ENCODE peak calls at places on chromosomes 4 and X, in four cellular contexts. One of them, this sample, is unnamed.

GRCh38 chr4:189117426-189117825 is 823.2 kb upstream of the FRG1 start:
- DNase-seq in naive thymus-derived CD4-positive, alpha-beta T cell: no peak
- DNase-seq in HCT116: no peak
- DNase-seq in substantia nigra: no peak
- DNase-seq in this sample: no peak

GRCh38 chrX:151370906-151371305 is 26.1 kb upstream of the VMA21 start:
- DNase-seq in naive thymus-derived CD4-positive, alpha-beta T cell: no peak
- DNase-seq in HCT116: no peak
- DNase-seq in substantia nigra: no peak
- DNase-seq in this sample: no peak

GRCh38 chr4:12041828-12042227 is 613.1 kb upstream of the HS3ST1 start:
- DNase-seq in naive thymus-derived CD4-positive, alpha-beta T cell: no peak
- DNase-seq in HCT116: no peak
- DNase-seq in substantia nigra: no peak
- DNase-seq in this sample: no peak

GRCh38 chrX:87017210-87017609 is 500.4 kb upstream of the KLHL4 start:
- DNase-seq in naive thymus-derived CD4-positive, alpha-beta T cell: no peak
- DNase-seq in HCT116: no peak
- DNase-seq in substantia nigra: no peak
- DNase-seq in this sample: no peak

GRCh38 chr4:10197952-10198351 is 81.4 kb upstream of the WDR1 start:
- DNase-seq in naive thymus-derived CD4-positive, alpha-beta T cell: no peak
- DNase-seq in HCT116: no peak
- DNase-seq in substantia nigra: no peak
- DNase-seq in this sample: no peak

GRCh38 chr4:43651991-43652390 is 759.5 kb downstream of the GRXCR1 start:
- DNase-seq in naive thymus-derived CD4-positive, alpha-beta T cell: no peak
- DNase-seq in HCT116: no peak
- DNase-seq in substantia nigra: no peak
- DNase-seq in this sample: no peak

GRCh38 chr4:161767116-161767515 is 396.7 kb downstream of the FSTL5 start:
- DNase-seq in naive thymus-derived CD4-positive, alpha-beta T cell: no peak
- DNase-seq in HCT116: no peak
- DNase-seq in substantia nigra: no peak
- DNase-seq in this sample: no peak

GRCh38 chr4:10111067-10111801 is 5.4 kb downstream of the WDR1 start:
- DNase-seq in naive thymus-derived CD4-positive, alpha-beta T cell: no peak
- DNase-seq in HCT116: no peak
- DNase-seq in substantia nigra: no peak
- DNase-seq in this sample: no peak

GRCh38 chr4:103075894-103076776 is at the start of gene SLC9B2:
- DNase-seq in naive thymus-derived CD4-positive, alpha-beta T cell: peak; percentile 75
- DNase-seq in HCT116: peak; percentile 38
- DNase-seq in substantia nigra: peak; percentile 33
- DNase-seq in this sample: no peak

GRCh38 chr4:8393593-8394038 is 46.9 kb downstream of the ACOX3 start:
- DNase-seq in naive thymus-derived CD4-positive, alpha-beta T cell: no peak
- DNase-seq in HCT116: no peak
- DNase-seq in substantia nigra: peak; percentile 41
- DNase-seq in this sample: peak; percentile 64

GRCh38 chr4:55125763-55126541 is 557 bp upstream of the KDR start:
- DNase-seq in naive thymus-derived CD4-positive, alpha-beta T cell: no peak
- DNase-seq in HCT116: no peak
- DNase-seq in substantia nigra: no peak
- DNase-seq in this sample: no peak

GRCh38 chrX:146581981-146582712 is 227.4 kb upstream of the CXorf51B start:
- DNase-seq in naive thymus-derived CD4-positive, alpha-beta T cell: no peak
- DNase-seq in HCT116: no peak
- DNase-seq in substantia nigra: no peak
- DNase-seq in this sample: no peak

GRCh38 chrX:133590703-133591505 is 175.6 kb upstream of the GPC4 start:
- DNase-seq in naive thymus-derived CD4-positive, alpha-beta T cell: no peak
- DNase-seq in HCT116: no peak
- DNase-seq in substantia nigra: no peak
- DNase-seq in this sample: no peak

GRCh38 chr4:126544276-126544675 is 1088.5 kb upstream of the INTU start:
- DNase-seq in naive thymus-derived CD4-positive, alpha-beta T cell: no peak
- DNase-seq in HCT116: no peak
- DNase-seq in substantia nigra: no peak
- DNase-seq in this sample: no peak

GRCh38 chrX:50430917-50431316 is 39.7 kb downstream of the DGKK start:
- DNase-seq in naive thymus-derived CD4-positive, alpha-beta T cell: no peak
- DNase-seq in HCT116: no peak
- DNase-seq in substantia nigra: no peak
- DNase-seq in this sample: no peak

GRCh38 chr4:53967971-53968370 is 96.4 kb downstream of the CHIC2 start:
- DNase-seq in naive thymus-derived CD4-positive, alpha-beta T cell: no peak
- DNase-seq in HCT116: no peak
- DNase-seq in substantia nigra: no peak
- DNase-seq in this sample: no peak

GRCh38 chr4:2412885-2413716 is 5.3 kb downstream of the ZFYVE28 start:
- DNase-seq in naive thymus-derived CD4-positive, alpha-beta T cell: peak; percentile 85
- DNase-seq in HCT116: peak; percentile 88
- DNase-seq in substantia nigra: peak; percentile 58
- DNase-seq in this sample: peak; percentile 68

GRCh38 chr4:113300384-113301011 is 251.0 kb downstream of the ANK2 start:
- DNase-seq in naive thymus-derived CD4-positive, alpha-beta T cell: no peak
- DNase-seq in HCT116: peak; percentile 49
- DNase-seq in substantia nigra: no peak
- DNase-seq in this sample: no peak

GRCh38 chr4:64564126-64564525 is 154.9 kb upstream of the TECRL start:
- DNase-seq in naive thymus-derived CD4-positive, alpha-beta T cell: no peak
- DNase-seq in HCT116: no peak
- DNase-seq in substantia nigra: no peak
- DNase-seq in this sample: no peak

GRCh38 chr4:30753316-30753715 is 33.1 kb downstream of the PCDH7 start:
- DNase-seq in naive thymus-derived CD4-positive, alpha-beta T cell: no peak
- DNase-seq in HCT116: peak; percentile 92
- DNase-seq in substantia nigra: no peak
- DNase-seq in this sample: no peak

GRCh38 chr4:54930226-54930625 is 195.2 kb downstream of the KDR start:
- DNase-seq in naive thymus-derived CD4-positive, alpha-beta T cell: no peak
- DNase-seq in HCT116: no peak
- DNase-seq in substantia nigra: no peak
- DNase-seq in this sample: no peak

GRCh38 chrX:38561951-38562719 is 793 bp downstream of the TSPAN7 start:
- DNase-seq in naive thymus-derived CD4-positive, alpha-beta T cell: peak; percentile 15
- DNase-seq in HCT116: no peak
- DNase-seq in substantia nigra: peak; percentile 29
- DNase-seq in this sample: no peak

GRCh38 chrX:18674417-18674787 is 2.5 kb upstream of the RS1 start:
- DNase-seq in naive thymus-derived CD4-positive, alpha-beta T cell: no peak
- DNase-seq in HCT116: no peak
- DNase-seq in substantia nigra: peak; percentile 11
- DNase-seq in this sample: no peak

GRCh38 chrX:18949902-18950301 is 34.0 kb downstream of the PHKA2 start:
- DNase-seq in naive thymus-derived CD4-positive, alpha-beta T cell: no peak
- DNase-seq in HCT116: no peak
- DNase-seq in substantia nigra: no peak
- DNase-seq in this sample: no peak

GRCh38 chrX:29024813-29025342 is 437.6 kb downstream of the IL1RAPL1 start:
- DNase-seq in naive thymus-derived CD4-positive, alpha-beta T cell: no peak
- DNase-seq in HCT116: no peak
- DNase-seq in substantia nigra: no peak
- DNase-seq in this sample: no peak

GRCh38 chr4:178665916-178666315 is 1223.7 kb upstream of the AGA start:
- DNase-seq in naive thymus-derived CD4-positive, alpha-beta T cell: no peak
- DNase-seq in HCT116: no peak
- DNase-seq in substantia nigra: no peak
- DNase-seq in this sample: no peak

GRCh38 chrX:134603806-134604700 is 54.2 kb downstream of the PLAC1 start:
- DNase-seq in naive thymus-derived CD4-positive, alpha-beta T cell: no peak
- DNase-seq in HCT116: peak; percentile 71
- DNase-seq in substantia nigra: no peak
- DNase-seq in this sample: no peak

GRCh38 chr4:61275214-61275613 is 75.1 kb downstream of the ADGRL3 start:
- DNase-seq in naive thymus-derived CD4-positive, alpha-beta T cell: no peak
- DNase-seq in HCT116: no peak
- DNase-seq in substantia nigra: no peak
- DNase-seq in this sample: no peak

GRCh38 chr4:53682908-53683307 is 91.6 kb upstream of the LNX1 start:
- DNase-seq in naive thymus-derived CD4-positive, alpha-beta T cell: no peak
- DNase-seq in HCT116: no peak
- DNase-seq in substantia nigra: no peak
- DNase-seq in this sample: no peak

GRCh38 chr4:5503295-5503694 is 205.1 kb downstream of the EVC2 start:
- DNase-seq in naive thymus-derived CD4-positive, alpha-beta T cell: no peak
- DNase-seq in HCT116: no peak
- DNase-seq in substantia nigra: no peak
- DNase-seq in this sample: no peak

GRCh38 chr4:4574792-4575191 is 32.9 kb upstream of the STX18 start:
- DNase-seq in naive thymus-derived CD4-positive, alpha-beta T cell: peak; percentile 59
- DNase-seq in HCT116: peak; percentile 10
- DNase-seq in substantia nigra: peak; percentile 21
- DNase-seq in this sample: peak; percentile 7

GRCh38 chrX:151754042-151754419 is 19.5 kb downstream of the CNGA2 start:
- DNase-seq in naive thymus-derived CD4-positive, alpha-beta T cell: no peak
- DNase-seq in HCT116: peak; percentile 10
- DNase-seq in substantia nigra: no peak
- DNase-seq in this sample: no peak

GRCh38 chr4:6892190-6892908 is 17.3 kb upstream of the TBC1D14 start:
- DNase-seq in naive thymus-derived CD4-positive, alpha-beta T cell: no peak
- DNase-seq in HCT116: no peak
- DNase-seq in substantia nigra: no peak
- DNase-seq in this sample: no peak
- H3K27ac ChIP-seq in naive thymus-derived CD4-positive, alpha-beta T cell: no peak overlapping the region
- H3K27ac ChIP-seq in HCT116: no peak overlapping the region
- H3K27ac ChIP-seq in substantia nigra: no peak overlapping the region
- H3K27ac ChIP-seq in this sample: no peak overlapping the region

GRCh38 chr4:38955957-38956356 is 76.3 kb downstream of the TMEM156 start:
- DNase-seq in naive thymus-derived CD4-positive, alpha-beta T cell: no peak
- DNase-seq in HCT116: no peak
- DNase-seq in substantia nigra: no peak
- DNase-seq in this sample: no peak
- H3K27ac ChIP-seq in naive thymus-derived CD4-positive, alpha-beta T cell: no peak overlapping the region
- H3K27ac ChIP-seq in HCT116: no peak overlapping the region
- H3K27ac ChIP-seq in substantia nigra: no peak overlapping the region
- H3K27ac ChIP-seq in this sample: no peak overlapping the region

DNA sequence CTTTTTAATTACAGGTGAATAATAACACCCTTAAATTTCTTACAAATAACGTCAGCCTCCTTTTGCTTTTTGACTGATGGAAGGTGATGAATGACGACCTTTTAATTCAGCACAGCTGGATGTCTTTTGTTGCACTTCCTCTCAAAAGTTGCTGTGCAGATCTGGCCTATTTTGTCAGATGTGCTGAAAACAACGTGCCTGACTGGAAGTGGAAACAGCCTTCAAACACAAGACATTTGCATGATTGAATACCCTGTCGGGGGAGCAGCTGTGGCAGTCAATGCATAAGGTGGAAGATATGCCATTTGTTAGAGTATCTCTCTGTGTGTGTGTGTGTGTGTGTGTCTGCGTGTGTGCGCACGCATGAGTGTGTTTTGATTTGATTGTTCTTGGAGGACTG is 579.7 kb downstream of the SPRY1 start:
- DNase-seq in naive thymus-derived CD4-positive, alpha-beta T cell: no peak
- DNase-seq in HCT116: no peak
- DNase-seq in substantia nigra: no peak
- DNase-seq in this sample: no peak
- H3K27ac ChIP-seq in naive thymus-derived CD4-positive, alpha-beta T cell: no peak overlapping the region
- H3K27ac ChIP-seq in HCT116: no peak overlapping the region
- H3K27ac ChIP-seq in substantia nigra: no peak overlapping the region
- H3K27ac ChIP-seq in this sample: no peak overlapping the region

GRCh38 chr4:140740422-140740821 is 15.8 kb downstream of the TBC1D9 start:
- DNase-seq in naive thymus-derived CD4-positive, alpha-beta T cell: no peak
- DNase-seq in HCT116: no peak
- DNase-seq in substantia nigra: no peak
- DNase-seq in this sample: no peak
- H3K27ac ChIP-seq in naive thymus-derived CD4-positive, alpha-beta T cell: no peak overlapping the region
- H3K27ac ChIP-seq in HCT116: no peak overlapping the region
- H3K27ac ChIP-seq in substantia nigra: no peak overlapping the region
- H3K27ac ChIP-seq in this sample: peak overlapping the region; percentile 7